ENCODE peak calls at places on chromosomes 7 and 10, in six cellular contexts. N, Z, O, I, F and Q are unnamed samples.

GRCh38 chr10:61271127-61271780 is 181.9 kb downstream of the TMEM26 start:
- DNase-seq in Z (no peak), O (peak), I (no peak), N (no peak), F (no peak), Q (peak)

GRCh38 chr7:31052841-31053601 is 913 bp downstream of the ADCYAP1R1 start:
- DNase-seq in N (no peak), F (peak), I (no peak), O (peak), Z (no peak), Q (no peak)

GRCh38 chr7:13181221-13181620 is 493.8 kb downstream of the ARL4A start:
- DNase-seq in Z (no peak), O (no peak), F (no peak), I (no peak), N (no peak), Q (peak)

GRCh38 chr7:54846272-54846671 is 87.3 kb upstream of the SEC61G start:
- DNase-seq in N (no peak), F (no peak), I (no peak), O (no peak), Z (no peak), Q (no peak)

GRCh38 chr7:81499262-81500116 is 270.4 kb downstream of the HGF start:
- DNase-seq in N (peak), I (peak), O (peak), Z (peak), F (peak), Q (peak)

GRCh38 chr10:106795619-106796018 is 368.9 kb downstream of the SORCS1 start:
- DNase-seq in N (no peak), F (peak), O (peak), I (peak), Z (no peak), Q (peak)

GRCh38 chr10:74432841-74433594 is 282.0 kb downstream of the ADK start:
- DNase-seq in F (peak), N (no peak), O (no peak), I (no peak), Z (no peak), Q (peak)

GRCh38 chr7:158362001-158362400 is 225.6 kb downstream of the PTPRN2 start:
- DNase-seq in Z (no peak), O (no peak), I (no peak), F (no peak), N (no peak), Q (no peak)

GRCh38 chr7:43639858-43640491 is 57.1 kb downstream of the STK17A start:
- DNase-seq in I (no peak), N (no peak), F (no peak), O (no peak), Z (no peak), Q (peak)

GRCh38 chr7:27148776-27149641 is 1.4 kb upstream of the HOXA6 start:
- DNase-seq in O (peak), I (no peak), Z (no peak), F (no peak), N (no peak), Q (peak)

GRCh38 chr10:117496616-117497028 is 45.9 kb upstream of the EMX2 start:
- DNase-seq in F (peak), N (peak), O (peak), Z (peak), I (peak), Q (peak)

GRCh38 chr10:84214612-84215235 is 10.6 kb downstream of the LRIT2 start:
- DNase-seq in F (peak), I (peak), Z (peak), N (peak), O (peak), Q (peak)

GRCh38 chr7:112648781-112649180 is 141.4 kb downstream of the TMEM168 start:
- DNase-seq in F (no peak), I (no peak), O (no peak), N (no peak), Z (no peak), Q (no peak)

GRCh38 chr7:105388373-105389089 is at the start of gene SRPK2:
- DNase-seq in F (peak), Z (no peak), N (peak), O (peak), I (peak), Q (peak)

DNA sequence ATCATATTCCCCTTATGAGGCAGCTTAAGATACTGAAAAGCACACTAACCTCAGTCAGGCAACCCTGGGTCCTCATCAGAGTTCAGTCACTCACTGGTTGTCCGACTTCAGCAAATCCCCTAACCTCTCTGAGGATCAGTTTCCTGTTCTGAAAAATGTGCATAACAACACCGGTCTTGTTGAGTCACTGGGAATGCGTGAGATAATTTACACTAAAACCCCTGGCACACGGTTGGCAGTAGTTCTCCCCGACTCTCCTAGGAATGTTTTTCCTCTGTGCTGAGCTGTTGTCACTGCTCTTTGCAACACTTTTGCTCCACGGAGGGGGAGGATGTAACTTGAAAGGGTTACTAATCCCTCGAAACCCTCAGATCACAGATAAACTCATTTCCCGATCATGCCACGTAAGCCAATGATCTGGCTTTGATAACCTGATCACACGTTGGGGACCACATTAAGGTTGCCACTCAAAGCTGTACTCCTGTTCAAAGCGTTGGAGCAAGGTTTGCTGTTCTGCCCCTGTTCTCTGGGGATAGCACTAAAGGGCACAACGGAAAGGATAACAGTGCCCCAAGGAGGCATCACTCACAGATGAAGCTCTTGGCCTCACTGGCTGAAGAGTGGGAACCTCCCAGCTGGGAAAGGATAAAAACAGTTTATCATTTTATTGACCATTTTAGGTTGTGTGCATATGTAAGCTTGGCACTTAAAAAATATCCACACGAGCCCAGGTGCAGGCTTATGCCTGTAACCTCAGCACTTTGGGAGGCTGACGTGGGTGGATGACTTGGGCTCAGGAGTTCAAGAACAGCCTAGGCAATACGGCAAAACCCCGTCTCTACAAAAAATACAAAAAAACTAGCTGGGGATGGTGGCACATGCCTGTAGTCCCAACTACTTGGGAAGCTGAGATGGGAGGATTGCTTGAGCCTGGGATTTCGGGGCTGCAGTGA is 5.0 kb upstream of the RBM17 start:
- DNase-seq in Z (no peak), F (no peak), O (no peak), I (no peak), N (no peak), Q (no peak)
- TF ChIP-seq EZH2phosphoT487 in Z (no peak), F (no peak), O (no peak), I (no peak), N (no peak), Q (no peak)

DNA sequence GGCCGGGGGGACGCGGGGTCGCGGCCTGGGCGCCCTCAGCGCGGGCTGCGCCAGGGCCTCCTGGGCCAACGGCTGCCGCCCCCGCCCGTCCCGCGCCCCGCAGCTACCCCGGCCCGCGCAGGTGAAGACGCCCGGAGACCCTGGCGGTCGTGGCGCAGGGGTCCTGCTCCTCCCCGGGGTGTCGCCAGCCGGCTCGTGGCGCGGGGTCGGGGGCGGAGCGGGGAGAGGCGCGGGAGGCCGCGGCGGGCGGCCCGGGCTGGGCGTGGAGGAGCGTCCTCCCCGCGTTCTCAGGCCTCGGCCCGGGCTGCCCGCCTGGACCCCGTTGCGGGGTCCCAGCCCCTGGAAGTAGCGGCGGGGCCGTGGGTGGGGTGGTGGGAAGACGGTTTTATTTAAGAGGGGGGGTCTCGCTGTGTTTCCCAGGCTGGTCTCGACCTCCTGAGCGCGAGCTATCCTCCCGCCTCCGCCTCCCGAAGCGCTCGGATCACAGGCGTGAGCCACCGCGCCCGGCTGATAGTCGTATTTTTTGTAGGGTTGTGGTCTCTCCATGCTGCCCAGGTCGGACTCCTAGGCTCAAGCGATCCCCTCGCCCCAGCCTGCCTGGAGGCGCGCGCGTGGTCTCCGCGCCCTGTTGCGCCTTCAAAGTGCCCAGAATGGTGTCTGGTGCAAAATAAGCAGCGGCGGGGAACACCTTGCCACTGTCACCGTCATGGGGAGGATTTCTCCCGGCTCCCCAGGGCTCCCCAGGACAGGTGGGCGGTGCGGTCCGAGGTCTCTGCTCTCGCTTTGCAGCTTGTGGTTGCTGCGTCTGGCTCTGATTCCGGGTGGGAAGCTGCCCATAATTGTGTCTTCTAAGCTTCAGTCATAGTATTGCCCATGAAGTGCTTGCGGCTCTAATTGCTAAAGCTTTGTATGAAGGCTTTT is 15.3 kb upstream of the SUN1 start:
- DNase-seq in I (peak), Z (no peak), F (no peak), N (peak), O (peak), Q (peak)
- TF ChIP-seq EZH2phosphoT487 in I (no peak), Z (no peak), F (no peak), N (no peak), O (no peak), Q (no peak)

GRCh38 chr10:110615057-110615630 is 29.0 kb upstream of the RBM20 start:
- DNase-seq in N (no peak), I (no peak), O (no peak), Z (no peak), F (no peak), Q (peak)
- TF ChIP-seq EZH2phosphoT487 in N (no peak), I (no peak), O (no peak), Z (no peak), F (no peak), Q (no peak)

DNA sequence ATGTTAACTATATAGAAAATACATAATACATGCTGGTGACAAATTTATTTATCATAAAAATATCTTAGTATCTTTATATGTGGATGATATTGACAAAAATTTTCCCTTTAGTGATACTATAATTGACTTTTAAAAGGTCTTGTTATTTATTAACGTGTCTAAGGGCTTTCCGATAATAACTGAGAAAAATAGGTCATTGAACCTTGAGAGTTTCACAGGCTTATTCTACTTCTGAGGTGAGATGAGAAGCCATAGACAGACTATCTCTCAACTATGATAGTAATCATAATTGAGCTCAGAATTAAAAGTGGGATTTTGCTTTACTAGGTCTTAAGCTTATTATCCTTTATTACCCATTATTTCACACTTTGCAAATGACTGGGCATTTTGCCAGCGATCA is 574.6 kb downstream of the ZWINT start:
- DNase-seq in Z (no peak), I (no peak), F (no peak), O (no peak), N (no peak), Q (no peak)
- TF ChIP-seq EZH2phosphoT487 in Z (no peak), I (no peak), F (no peak), O (no peak), N (no peak), Q (no peak)

DNA sequence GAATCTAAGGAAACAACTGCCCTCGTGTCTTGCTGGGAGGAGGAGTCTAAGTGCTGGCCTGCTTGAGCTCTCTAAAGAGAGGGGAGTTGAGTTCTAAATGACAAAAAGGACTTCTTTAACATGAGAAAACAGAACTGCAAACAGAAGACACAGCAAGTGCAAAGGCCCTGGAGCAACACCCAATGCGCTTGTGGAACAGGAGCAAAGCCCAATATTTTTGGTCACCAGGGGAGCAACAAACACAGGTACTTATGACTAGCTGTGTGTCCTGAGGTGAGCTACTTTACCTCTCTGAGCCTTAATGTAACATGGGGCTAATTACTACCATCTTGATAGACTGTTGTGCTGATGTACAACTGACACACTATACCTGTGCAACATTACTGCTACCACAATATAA is 634.3 kb downstream of the PARD3 start:
- DNase-seq in F (no peak), O (peak), Z (no peak), I (no peak), N (no peak), Q (no peak)
- TF ChIP-seq EZH2phosphoT487 in F (no peak), O (no peak), Z (no peak), I (no peak), N (no peak), Q (no peak)

DNA sequence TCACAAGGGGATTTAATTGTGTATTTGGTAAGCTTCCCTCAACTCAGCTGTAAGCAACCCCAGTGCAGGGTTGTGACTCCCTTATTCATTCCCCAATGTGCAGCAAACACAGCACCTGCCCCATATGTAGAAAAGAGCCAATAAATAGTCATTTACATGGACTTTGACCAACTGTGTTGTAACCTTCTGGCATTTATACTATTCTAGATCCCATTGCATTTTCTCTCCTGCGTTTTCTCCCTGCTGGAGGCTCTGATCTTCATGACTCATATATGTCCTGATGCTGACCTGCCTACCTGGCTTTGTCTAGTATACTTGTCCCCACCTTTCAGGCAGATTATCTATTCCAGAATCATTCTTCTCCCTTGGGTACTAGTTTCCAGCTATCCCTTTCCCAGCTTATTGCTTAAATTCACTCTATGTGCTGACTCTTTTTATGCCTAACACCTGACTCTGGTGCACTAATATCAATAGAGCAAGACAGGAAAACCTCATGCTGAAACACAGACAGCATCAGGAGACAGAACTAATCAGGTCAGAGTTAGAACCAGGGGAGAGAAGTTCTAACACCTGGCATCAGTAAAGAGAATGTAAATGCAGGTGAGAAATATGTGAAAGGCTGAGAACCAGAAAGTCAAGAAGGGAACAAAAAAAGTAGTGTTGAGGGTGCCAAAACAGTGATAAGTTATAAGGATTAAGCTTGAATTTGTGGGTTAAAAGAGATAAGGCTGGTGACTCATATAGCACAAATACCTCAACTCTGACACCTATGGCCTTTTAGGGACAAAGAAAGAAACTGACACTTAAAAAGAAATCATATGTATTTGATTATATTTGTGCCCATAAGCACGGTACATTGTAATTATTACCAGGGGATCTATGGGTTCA is 402.7 kb downstream of the IPMK start:
- DNase-seq in N (no peak), Z (no peak), O (no peak), I (peak), F (no peak), Q (peak)
- TF ChIP-seq EZH2phosphoT487 in N (no peak), Z (no peak), O (no peak), I (no peak), F (no peak), Q (no peak)